ENCODE peak calls at places on chromosomes 5 and 9, in nine cellular contexts. Z is GM12864, A is endothelial cell, Y is astrocyte of the spinal cord, K is cardiac muscle cell, C is fibroblast of pulmonary artery, F is kidney, L is heart right ventricle, T is OCI-LY7. W is an unnamed sample.

GRCh38 chr9:30575218-30575617 is 1809.2 kb upstream of the ACO1 start:
- DNase-seq in Z (no peak), A (no peak), Y (no peak), K (no peak), C (no peak), F (peak; percentile 52), L (no peak), T (no peak), W (no peak)

GRCh38 chr5:172450861-172451695 is 3.2 kb downstream of the SH3PXD2B start:
- DNase-seq in Z (no peak), A (peak; percentile 54), Y (no peak), K (peak; percentile 83), C (peak; percentile 71), F (no peak), L (no peak), T (peak; percentile 32), W (peak; percentile 76)

GRCh38 chr9:133117271-133118178 is 3.5 kb downstream of the RALGDS start:
- DNase-seq in Z (no peak), A (no peak), Y (peak; percentile 55), K (no peak), C (no peak), F (peak; percentile 77), L (peak; percentile 50), T (no peak), W (no peak)

GRCh38 chr5:6485441-6485840 is 36.8 kb downstream of the UBE2QL1 start:
- DNase-seq in Z (peak; percentile 30), A (no peak), Y (no peak), K (no peak), C (no peak), F (no peak), L (no peak), T (no peak), W (no peak)

GRCh38 chr5:172941067-172941516 is 18.1 kb upstream of the RPL26L1 start:
- DNase-seq in Z (no peak), A (no peak), Y (no peak), K (peak; percentile 34), C (peak; percentile 37), F (no peak), L (no peak), T (no peak), W (peak; percentile 35)

GRCh38 chr5:143494162-143494561 is 90.7 kb upstream of the NR3C1 start:
- DNase-seq in Z (no peak), A (no peak), Y (peak; percentile 86), K (no peak), C (peak; percentile 83), F (no peak), L (no peak), T (no peak), W (peak; percentile 94)

GRCh38 chr9:14236586-14236985 is 77.4 kb downstream of the NFIB start:
- DNase-seq in Z (no peak), A (no peak), Y (no peak), K (no peak), C (no peak), F (no peak), L (no peak), T (no peak), W (no peak)

GRCh38 chr9:87880116-87880515 is 2.6 kb upstream of the SPATA31E1 start:
- DNase-seq in Z (no peak), A (no peak), Y (no peak), K (no peak), C (peak; percentile 38), F (no peak), L (no peak), T (no peak), W (no peak)

GRCh38 chr5:171269717-171270116 is 39.3 kb upstream of the TLX3 start:
- DNase-seq in Z (no peak), A (no peak), Y (no peak), K (no peak), C (peak; percentile 22), F (no peak), L (no peak), T (no peak), W (peak; percentile 47)

GRCh38 chr5:171275822-171276544 is 33.1 kb upstream of the TLX3 start:
- DNase-seq in Z (no peak), A (no peak), Y (no peak), K (no peak), C (no peak), F (no peak), L (no peak), T (no peak), W (no peak)

GRCh38 chr5:171270136-171270535 is 38.9 kb upstream of the TLX3 start:
- DNase-seq in Z (no peak), A (no peak), Y (no peak), K (no peak), C (no peak), F (no peak), L (no peak), T (no peak), W (no peak)

GRCh38 chr5:171271798-171272197 is 37.2 kb upstream of the TLX3 start:
- DNase-seq in Z (no peak), A (no peak), Y (no peak), K (no peak), C (no peak), F (no peak), L (no peak), T (no peak), W (no peak)

DNA sequence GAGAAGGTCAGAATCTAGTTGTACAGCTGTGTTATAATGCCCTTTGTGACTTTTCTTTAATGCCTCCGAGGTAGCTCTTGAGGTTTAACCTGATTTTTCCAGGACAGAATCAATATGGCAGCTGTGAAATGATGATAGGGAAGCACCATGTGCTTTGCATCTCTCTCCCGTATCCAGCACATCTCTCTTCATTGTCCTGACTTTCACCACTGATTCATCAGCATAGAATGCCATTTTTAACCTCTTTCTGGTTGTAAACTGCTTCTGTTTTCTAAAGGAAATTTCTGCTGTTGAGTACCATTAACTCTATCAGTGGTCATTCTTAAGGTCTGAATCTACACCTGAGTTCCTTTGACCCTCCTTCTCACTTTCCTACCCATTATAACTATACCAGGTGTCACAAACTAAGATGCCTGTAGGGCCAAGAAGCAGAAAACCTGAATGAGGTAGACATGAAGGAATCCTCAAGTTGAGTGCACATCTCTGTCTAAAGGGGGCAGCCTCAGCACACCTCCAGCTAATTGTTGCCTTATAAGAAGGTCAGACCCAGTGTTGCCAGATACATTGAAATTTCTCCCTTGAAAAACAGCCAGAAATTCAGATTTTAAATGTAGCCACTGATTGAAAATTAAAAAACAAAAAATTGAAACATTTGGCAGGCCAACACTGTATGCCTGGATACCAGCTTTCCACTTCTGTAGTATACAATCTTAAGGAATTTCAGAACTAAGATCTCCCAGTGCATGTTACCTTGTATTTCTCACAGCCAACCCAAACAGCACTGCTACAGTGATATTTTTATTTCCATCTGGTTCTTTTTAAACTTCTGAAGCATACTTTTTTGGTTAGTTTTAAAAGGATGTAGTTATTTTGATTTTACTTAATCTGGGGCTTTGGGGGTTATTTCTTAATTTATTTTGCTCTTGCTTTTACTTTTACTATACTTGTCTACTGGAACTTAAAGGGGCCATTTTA is 35.8 kb upstream of the TLX3 start:
- DNase-seq in Z (no peak), A (peak; percentile 14), Y (peak; percentile 16), K (peak; percentile 27), C (peak; percentile 49), F (no peak), L (no peak), T (peak; percentile 4), W (peak; percentile 49)
- TF ChIP-seq CTCF in Z (peak; percentile 40), A (no peak), Y (peak; percentile 36), K (peak; percentile 51), C (peak; percentile 44), F (no peak), L (no peak), T (peak; percentile 66), W (peak; percentile 32)

DNA sequence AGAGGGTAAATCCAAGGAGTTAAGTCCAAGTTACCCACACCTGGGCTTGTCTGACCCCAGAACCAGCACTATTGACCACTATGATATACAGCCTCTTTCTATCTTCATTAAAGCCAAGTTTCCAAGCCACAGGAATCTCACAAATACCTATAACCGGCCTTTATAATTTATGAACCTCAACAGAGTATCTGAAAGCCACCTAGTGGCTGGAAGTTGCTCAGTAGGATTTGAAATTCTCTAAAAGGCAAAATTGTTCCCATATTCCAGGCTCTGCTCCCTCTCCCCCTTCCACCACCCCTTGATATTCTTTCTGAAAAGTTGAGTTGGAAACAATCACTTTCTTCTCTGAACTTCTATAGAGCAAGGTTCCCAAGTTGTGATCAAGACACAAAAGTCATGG is 106.4 kb upstream of the GPR151 start:
- DNase-seq in Z (no peak), A (no peak), Y (no peak), K (no peak), C (no peak), F (no peak), L (no peak), T (no peak), W (no peak)
- TF ChIP-seq CTCF in Z (peak; percentile 37), A (peak; percentile 62), Y (peak; percentile 47), K (peak; percentile 22), C (peak; percentile 27), F (no peak), L (no peak), T (peak; percentile 70), W (peak; percentile 44)

GRCh38 chr5:153988510-153988909 is 50.2 kb downstream of the FAM114A2 start:
- DNase-seq in Z (no peak), A (no peak), Y (no peak), K (no peak), C (no peak), F (no peak), L (no peak), T (no peak), W (no peak)

GRCh38 chr5:153985498-153985897 is 53.2 kb downstream of the FAM114A2 start:
- DNase-seq in Z (no peak), A (no peak), Y (no peak), K (no peak), C (no peak), F (no peak), L (no peak), T (no peak), W (no peak)

GRCh38 chr5:153987310-153987709 is 51.4 kb downstream of the FAM114A2 start:
- DNase-seq in Z (no peak), A (no peak), Y (no peak), K (no peak), C (no peak), F (no peak), L (no peak), T (no peak), W (no peak)

DNA sequence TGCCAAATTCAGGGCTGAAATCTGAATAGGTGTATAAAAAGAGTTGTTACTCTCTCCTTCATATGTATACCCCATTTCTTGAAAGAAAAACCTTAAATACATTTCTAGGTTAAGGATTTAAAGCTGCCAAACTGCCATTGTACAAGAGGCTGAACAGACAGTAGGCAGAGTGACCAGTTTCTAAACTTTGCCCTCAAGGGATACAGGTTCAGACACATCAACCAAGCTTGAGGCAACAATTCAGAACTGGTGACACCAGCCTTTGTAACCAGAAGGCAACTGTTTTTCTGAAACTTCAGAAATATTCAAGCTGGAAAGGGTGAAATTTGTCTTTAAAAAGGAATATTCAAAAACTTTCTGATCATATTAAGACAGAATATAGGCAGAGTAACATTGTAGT is 47.5 kb downstream of the FAM114A2 start:
- DNase-seq in Z (no peak), A (no peak), Y (no peak), K (no peak), C (no peak), F (no peak), L (no peak), T (no peak), W (peak; percentile 50)
- TF ChIP-seq CTCF in Z (no peak), A (no peak), Y (no peak), K (no peak), C (no peak), F (no peak), L (no peak), T (no peak), W (no peak)

DNA sequence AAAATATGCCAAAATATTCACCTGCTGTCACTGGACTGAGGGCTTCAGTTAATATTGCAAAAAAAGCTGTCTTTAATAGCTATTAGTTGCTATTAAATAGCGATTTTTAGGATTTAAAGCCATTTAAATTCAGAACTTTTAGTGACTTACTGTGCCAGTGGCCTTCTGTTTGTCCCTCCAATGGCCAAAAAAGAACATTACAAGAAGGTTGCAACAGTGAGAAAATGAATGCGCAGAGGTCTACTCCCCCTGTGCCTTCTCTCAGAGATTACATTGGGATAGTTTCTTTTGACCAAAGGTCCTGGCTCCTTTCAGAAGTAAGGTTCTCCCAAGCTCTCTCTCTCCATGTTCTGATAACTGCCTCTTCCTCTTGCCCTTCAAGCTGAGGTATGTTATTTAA is 930.3 kb upstream of the ARRDC3 start:
- DNase-seq in Z (no peak), A (no peak), Y (no peak), K (peak; percentile 11), C (no peak), F (no peak), L (no peak), T (no peak), W (no peak)
- TF ChIP-seq CTCF in Z (no peak), A (no peak), Y (peak; percentile 7), K (no peak), C (no peak), F (no peak), L (no peak), T (no peak), W (no peak)